ENCODE peak calls at places on chromosomes 12 and 14, in six cellular contexts. One of them, this sample, is unnamed.

GRCh38 chr12:76124456-76124855 is 40.0 kb upstream of the NAP1L1 start:
- DNase-seq in GM12891: no peak
- DNase-seq in H1: no peak
- DNase-seq in HepG2: no peak
- DNase-seq in K562: no peak
- DNase-seq in GM12878: no peak
- DNase-seq in this sample: no peak

GRCh38 chr12:95100264-95101190 is 27.1 kb upstream of the NR2C1 start:
- DNase-seq in GM12891: no peak
- DNase-seq in H1: no peak
- DNase-seq in HepG2: no peak
- DNase-seq in K562: peak; percentile 54
- DNase-seq in GM12878: no peak
- DNase-seq in this sample: no peak

GRCh38 chr14:101497910-101498860 is 63.1 kb upstream of the DIO3 start:
- DNase-seq in GM12891: no peak
- DNase-seq in H1: no peak
- DNase-seq in HepG2: no peak
- DNase-seq in K562: no peak
- DNase-seq in GM12878: no peak
- DNase-seq in this sample: no peak

GRCh38 chr14:58131386-58131785 is 20.6 kb downstream of the ARMH4 start:
- DNase-seq in GM12891: no peak
- DNase-seq in H1: no peak
- DNase-seq in HepG2: peak; percentile 31
- DNase-seq in K562: no peak
- DNase-seq in GM12878: no peak
- DNase-seq in this sample: no peak

GRCh38 chr12:124466200-124467128 is 100.9 kb downstream of the NCOR2 start:
- DNase-seq in GM12891: peak; percentile 92
- DNase-seq in H1: no peak
- DNase-seq in HepG2: no peak
- DNase-seq in K562: no peak
- DNase-seq in GM12878: no peak
- DNase-seq in this sample: peak; percentile 92

GRCh38 chr12:68455676-68456345 is 123.6 kb upstream of the MDM1 start:
- DNase-seq in GM12891: no peak
- DNase-seq in H1: no peak
- DNase-seq in HepG2: no peak
- DNase-seq in K562: no peak
- DNase-seq in GM12878: no peak
- DNase-seq in this sample: no peak

GRCh38 chr12:14774944-14775651 is 28.2 kb downstream of the WBP11 start:
- DNase-seq in GM12891: no peak
- DNase-seq in H1: peak; percentile 63
- DNase-seq in HepG2: no peak
- DNase-seq in K562: no peak
- DNase-seq in GM12878: no peak
- DNase-seq in this sample: peak; percentile 13

GRCh38 chr14:50607181-50607580 is 47.2 kb downstream of the ATL1 start:
- DNase-seq in GM12891: no peak
- DNase-seq in H1: no peak
- DNase-seq in HepG2: no peak
- DNase-seq in K562: no peak
- DNase-seq in GM12878: no peak
- DNase-seq in this sample: no peak

GRCh38 chr12:80714055-80714454 is 2.7 kb upstream of the MYF5 start:
- DNase-seq in GM12891: no peak
- DNase-seq in H1: no peak
- DNase-seq in HepG2: no peak
- DNase-seq in K562: no peak
- DNase-seq in GM12878: no peak
- DNase-seq in this sample: no peak

GRCh38 chr12:14454098-14454907 is 88.8 kb downstream of the ATF7IP start:
- DNase-seq in GM12891: no peak
- DNase-seq in H1: no peak
- DNase-seq in HepG2: peak; percentile 65
- DNase-seq in K562: peak; percentile 13
- DNase-seq in GM12878: peak; percentile 30
- DNase-seq in this sample: peak; percentile 2

GRCh38 chr14:71247106-71247505 is 339.8 kb downstream of the PCNX1 start:
- DNase-seq in GM12891: no peak
- DNase-seq in H1: no peak
- DNase-seq in HepG2: no peak
- DNase-seq in K562: no peak
- DNase-seq in GM12878: no peak
- DNase-seq in this sample: no peak

GRCh38 chr14:106372870-106373657 is 846.7 kb downstream of the TMEM121 start:
- DNase-seq in GM12891: peak; percentile 68
- DNase-seq in H1: peak; percentile 65
- DNase-seq in HepG2: peak; percentile 42
- DNase-seq in K562: peak; percentile 78
- DNase-seq in GM12878: no peak
- DNase-seq in this sample: peak; percentile 61

GRCh38 chr14:42222924-42223471 is 616.3 kb downstream of the LRFN5 start:
- DNase-seq in GM12891: no peak
- DNase-seq in H1: no peak
- DNase-seq in HepG2: no peak
- DNase-seq in K562: no peak
- DNase-seq in GM12878: peak; percentile 67
- DNase-seq in this sample: peak; percentile 13

GRCh38 chr14:101821528-101821927 is 60.0 kb downstream of the PPP2R5C start:
- DNase-seq in GM12891: no peak
- DNase-seq in H1: no peak
- DNase-seq in HepG2: no peak
- DNase-seq in K562: no peak
- DNase-seq in GM12878: no peak
- DNase-seq in this sample: no peak

GRCh38 chr14:24816929-24817637 is 183.1 kb upstream of the GZMB start:
- DNase-seq in GM12891: no peak
- DNase-seq in H1: no peak
- DNase-seq in HepG2: peak; percentile 98
- DNase-seq in K562: no peak
- DNase-seq in GM12878: no peak
- DNase-seq in this sample: no peak

GRCh38 chr12:90080616-90081015 is 372.0 kb upstream of the ATP2B1 start:
- DNase-seq in GM12891: no peak
- DNase-seq in H1: no peak
- DNase-seq in HepG2: no peak
- DNase-seq in K562: no peak
- DNase-seq in GM12878: no peak
- DNase-seq in this sample: no peak

GRCh38 chr12:62977879-62978278 is 42.9 kb upstream of the PPM1H start:
- DNase-seq in GM12891: no peak
- DNase-seq in H1: no peak
- DNase-seq in HepG2: no peak
- DNase-seq in K562: peak; percentile 34
- DNase-seq in GM12878: no peak
- DNase-seq in this sample: no peak

GRCh38 chr12:70364695-70365397 is 1.2 kb upstream of the KCNMB4 start:
- DNase-seq in GM12891: no peak
- DNase-seq in H1: no peak
- DNase-seq in HepG2: no peak
- DNase-seq in K562: no peak
- DNase-seq in GM12878: no peak
- DNase-seq in this sample: no peak

GRCh38 chr12:1575287-1575798 is 19.0 kb downstream of the FBXL14 start:
- DNase-seq in GM12891: no peak
- DNase-seq in H1: no peak
- DNase-seq in HepG2: no peak
- DNase-seq in K562: no peak
- DNase-seq in GM12878: no peak
- DNase-seq in this sample: no peak

GRCh38 chr12:12466157-12466556 is 96.5 kb downstream of the DUSP16 start:
- DNase-seq in GM12891: no peak
- DNase-seq in H1: no peak
- DNase-seq in HepG2: no peak
- DNase-seq in K562: no peak
- DNase-seq in GM12878: no peak
- DNase-seq in this sample: no peak

GRCh38 chr14:103920981-103921854 is 7.0 kb upstream of the TDRD9 start:
- DNase-seq in GM12891: peak; percentile 96
- DNase-seq in H1: peak; percentile 96
- DNase-seq in HepG2: peak; percentile 83
- DNase-seq in K562: peak; percentile 88
- DNase-seq in GM12878: peak; percentile 71
- DNase-seq in this sample: peak; percentile 92
- TF ChIP-seq POLR2A in GM12891: peak; percentile 86
- TF ChIP-seq POLR2A in H1: peak; percentile 87
- TF ChIP-seq POLR2A in HepG2: peak; percentile 95
- TF ChIP-seq POLR2A in K562: peak; percentile 84
- TF ChIP-seq POLR2A in GM12878: peak; percentile 95
- TF ChIP-seq POLR2A in this sample: peak; percentile 89

GRCh38 chr12:117686911-117687377 is 281.8 kb downstream of the KSR2 start:
- DNase-seq in GM12891: no peak
- DNase-seq in H1: no peak
- DNase-seq in HepG2: peak; percentile 35
- DNase-seq in K562: no peak
- DNase-seq in GM12878: no peak
- DNase-seq in this sample: no peak
- TF ChIP-seq POLR2AphosphoS5 in GM12891: no peak
- TF ChIP-seq POLR2AphosphoS5 in H1: no peak
- TF ChIP-seq POLR2AphosphoS5 in HepG2: no peak
- TF ChIP-seq POLR2AphosphoS5 in K562: no peak
- TF ChIP-seq POLR2AphosphoS5 in GM12878: no peak
- TF ChIP-seq POLR2AphosphoS5 in this sample: no peak

GRCh38 chr14:104574536-104574935 is 5.0 kb upstream of the C14orf180 start:
- DNase-seq in GM12891: no peak
- DNase-seq in H1: no peak
- DNase-seq in HepG2: no peak
- DNase-seq in K562: no peak
- DNase-seq in GM12878: no peak
- DNase-seq in this sample: no peak

GRCh38 chr14:104570869-104571635 is 8.5 kb upstream of the C14orf180 start:
- DNase-seq in GM12891: no peak
- DNase-seq in H1: no peak
- DNase-seq in HepG2: no peak
- DNase-seq in K562: no peak
- DNase-seq in GM12878: no peak
- DNase-seq in this sample: no peak

GRCh38 chr14:104573930-104574329 is 5.6 kb upstream of the C14orf180 start:
- DNase-seq in GM12891: no peak
- DNase-seq in H1: no peak
- DNase-seq in HepG2: no peak
- DNase-seq in K562: peak; percentile 29
- DNase-seq in GM12878: no peak
- DNase-seq in this sample: no peak

GRCh38 chr14:104572024-104572623 is 7.4 kb upstream of the C14orf180 start:
- DNase-seq in GM12891: no peak
- DNase-seq in H1: no peak
- DNase-seq in HepG2: no peak
- DNase-seq in K562: no peak
- DNase-seq in GM12878: no peak
- DNase-seq in this sample: no peak

DNA sequence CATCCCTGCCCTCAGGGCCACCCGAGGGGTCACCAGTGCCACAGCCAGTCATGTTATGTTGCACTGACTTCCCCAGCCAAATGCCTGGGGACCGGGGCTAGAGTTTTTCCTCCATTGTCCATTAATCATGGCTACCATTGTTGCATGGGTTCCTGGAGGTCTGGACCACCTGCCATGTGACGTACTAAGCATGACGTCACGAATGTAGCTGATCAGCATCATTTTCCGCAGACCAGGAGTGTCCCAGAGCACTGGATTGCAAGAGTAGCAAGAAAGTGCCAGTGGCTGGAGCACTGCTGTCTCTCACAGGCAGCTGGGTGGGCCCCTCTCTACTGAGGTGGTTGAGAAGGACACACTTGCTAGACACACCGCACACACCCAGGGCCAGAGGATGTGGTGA is 6.9 kb upstream of the C14orf180 start:
- DNase-seq in GM12891: no peak
- DNase-seq in H1: no peak
- DNase-seq in HepG2: no peak
- DNase-seq in K562: no peak
- DNase-seq in GM12878: no peak
- DNase-seq in this sample: no peak
- TF ChIP-seq TAF1 in GM12891: no peak
- TF ChIP-seq TAF1 in H1: no peak
- TF ChIP-seq TAF1 in HepG2: no peak
- TF ChIP-seq TAF1 in K562: no peak
- TF ChIP-seq TAF1 in GM12878: no peak
- TF ChIP-seq TAF1 in this sample: no peak

DNA sequence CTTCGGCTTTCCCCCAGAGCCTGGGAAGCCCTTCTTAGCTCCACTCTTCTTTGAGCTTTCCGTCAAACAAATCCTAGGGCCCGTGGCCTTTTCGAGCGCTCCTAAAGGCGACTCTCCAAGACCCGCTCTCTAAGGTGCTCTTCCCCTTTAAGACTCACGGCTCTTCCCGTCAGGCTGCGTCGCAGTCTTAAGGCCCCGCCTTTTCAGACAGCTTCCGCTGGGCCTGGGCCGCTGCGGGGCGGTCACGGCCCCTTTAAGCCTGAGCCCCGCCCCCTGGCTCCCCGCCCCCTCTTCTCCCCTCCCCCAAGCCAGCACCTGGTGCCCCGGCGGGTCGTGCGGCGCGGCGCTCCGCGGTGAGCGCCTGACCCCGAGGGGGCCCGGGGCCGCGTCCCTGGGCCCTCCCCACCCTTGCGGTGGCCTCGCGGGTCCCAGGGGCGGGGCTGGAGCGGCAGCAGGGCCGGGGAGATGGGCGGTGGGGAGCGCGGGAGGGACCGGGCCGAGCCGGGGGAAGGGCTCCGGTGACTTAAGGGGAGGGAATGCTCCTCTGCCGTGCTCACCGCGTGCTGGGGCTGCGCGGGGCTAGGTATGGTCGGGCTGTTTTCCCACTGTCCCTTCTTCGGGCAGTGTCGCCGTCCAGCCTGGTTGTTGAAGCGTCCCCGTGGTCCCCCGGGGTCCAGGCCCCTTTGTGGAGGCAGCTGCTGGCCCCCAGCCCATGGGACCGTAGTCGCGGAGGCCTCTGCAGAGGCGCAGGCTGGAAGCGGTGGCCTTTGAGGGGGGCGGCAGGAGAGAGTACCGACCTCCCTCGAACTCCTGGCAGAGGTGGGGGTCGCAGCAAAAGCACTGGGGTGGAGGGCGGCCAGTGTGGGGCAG is at the start of gene PEX5:
- DNase-seq in GM12891: peak; percentile 83
- DNase-seq in H1: peak; percentile 81
- DNase-seq in HepG2: peak; percentile 83
- DNase-seq in K562: peak; percentile 91
- DNase-seq in GM12878: peak; percentile 52
- DNase-seq in this sample: peak; percentile 82
- TF ChIP-seq POLR2A in GM12891: no peak
- TF ChIP-seq POLR2A in H1: peak; percentile 49
- TF ChIP-seq POLR2A in HepG2: peak; percentile 50
- TF ChIP-seq POLR2A in K562: no peak
- TF ChIP-seq POLR2A in GM12878: no peak
- TF ChIP-seq POLR2A in this sample: no peak